ENCODE peak calls at places on chromosomes 6 and 20, in ten cellular contexts. J is stimulated activated CD8-positive, alpha-beta memory T cell treated with anti-CD3 and anti-CD28 coated beads, Interleukin-15, amount 100 ng/mL, for 1 hour; T is NCI-H748 treated with DMSO at 0.1 percent for 48 hours; Q is thyroid gland; S is stimulated activated CD4-positive, alpha-beta T cell treated with anti-CD3 and anti-CD28 coated beads, Interleukin-4, amount 100 ng/mL, for 1 hour; K is endothelial cell; B is G401; Z is upper lobe of right lung; M is natural killer cell; I is AG04449. A is an unnamed sample.

GRCh38 chr20:25054995-25055629 is 2.8 kb downstream of the ACSS1 start:
- DNase-seq in J (no peak), T (no peak), Q (no peak), S (no peak), K (no peak), B (no peak), Z (no peak), M (no peak), I (no peak), A (no peak)

GRCh38 chr6:8236956-8237355 is 134.6 kb upstream of the EEF1E1 start:
- DNase-seq in J (no peak), T (no peak), Q (no peak), S (no peak), K (no peak), B (no peak), Z (no peak), M (no peak), I (no peak), A (no peak)

GRCh38 chr6:70124443-70124842 is 178.4 kb downstream of the COL9A1 start:
- DNase-seq in J (no peak), T (no peak), Q (no peak), S (no peak), K (no peak), B (no peak), Z (no peak), M (no peak), I (no peak), A (no peak)

GRCh38 chr20:7090753-7091310 is 323.3 kb downstream of the BMP2 start:
- DNase-seq in J (no peak), T (no peak), Q (no peak), S (no peak), K (no peak), B (no peak), Z (no peak), M (no peak), I (no peak), A (no peak)

GRCh38 chr20:13723015-13723414 is 61.7 kb downstream of the ESF1 start:
- DNase-seq in J (no peak), T (no peak), Q (no peak), S (no peak), K (no peak), B (no peak), Z (no peak), M (no peak), I (no peak), A (peak)

GRCh38 chr6:95519228-95520037 is 57.9 kb upstream of the MANEA start:
- DNase-seq in J (no peak), T (no peak), Q (no peak), S (no peak), K (no peak), B (no peak), Z (peak), M (no peak), I (no peak), A (no peak)

GRCh38 chr6:161373905-161374451 is 100.1 kb upstream of the AGPAT4 start:
- DNase-seq in J (peak), T (peak), Q (peak), S (peak), K (peak), B (peak), Z (peak), M (peak), I (no peak), A (peak)

GRCh38 chr6:41638002-41638800 is at the start of gene MDFI:
- DNase-seq in J (no peak), T (peak), Q (no peak), S (no peak), K (peak), B (no peak), Z (no peak), M (no peak), I (no peak), A (peak)

GRCh38 chr6:147735924-147736323 is 227.4 kb downstream of the SAMD5 start:
- DNase-seq in J (no peak), T (no peak), Q (no peak), S (no peak), K (no peak), B (no peak), Z (no peak), M (no peak), I (no peak), A (no peak)

GRCh38 chr6:100461920-100462295 is 2.8 kb downstream of the SIM1 start:
- DNase-seq in J (no peak), T (no peak), Q (no peak), S (no peak), K (no peak), B (no peak), Z (no peak), M (no peak), I (no peak), A (no peak)

GRCh38 chr6:13614126-13614925 is 809 bp upstream of the NOL7 start:
- DNase-seq in J (no peak), T (peak), Q (peak), S (no peak), K (peak), B (no peak), Z (peak), M (no peak), I (no peak), A (peak)

GRCh38 chr20:17857639-17858449 is 110.8 kb downstream of the SNX5 start:
- DNase-seq in J (no peak), T (no peak), Q (no peak), S (no peak), K (no peak), B (no peak), Z (peak), M (no peak), I (no peak), A (no peak)

GRCh38 chr6:12279322-12280098 is 10.7 kb upstream of the EDN1 start:
- DNase-seq in J (no peak), T (no peak), Q (no peak), S (no peak), K (no peak), B (no peak), Z (no peak), M (no peak), I (no peak), A (no peak)

GRCh38 chr6:159788757-159789376 is 535 bp downstream of the TCP1 start:
- DNase-seq in J (no peak), T (no peak), Q (peak), S (peak), K (peak), B (no peak), Z (peak), M (peak), I (no peak), A (peak)

GRCh38 chr6:53103993-53104675 is 38.9 kb downstream of the FBXO9 start:
- DNase-seq in J (no peak), T (peak), Q (no peak), S (no peak), K (no peak), B (peak), Z (no peak), M (no peak), I (no peak), A (peak)

GRCh38 chr6:116229287-116229913 is 24.5 kb downstream of the TSPYL4 start:
- DNase-seq in J (no peak), T (peak), Q (peak), S (no peak), K (peak), B (peak), Z (no peak), M (no peak), I (peak), A (peak)

GRCh38 chr6:168884646-168885086 is 369.0 kb downstream of the THBS2 start:
- DNase-seq in J (peak), T (peak), Q (peak), S (peak), K (peak), B (peak), Z (peak), M (peak), I (no peak), A (peak)

GRCh38 chr20:3242167-3242692 is 3.2 kb upstream of the SLC4A11 start:
- DNase-seq in J (no peak), T (no peak), Q (no peak), S (no peak), K (no peak), B (no peak), Z (no peak), M (no peak), I (no peak), A (no peak)

GRCh38 chr20:25273046-25273445 is 25.2 kb downstream of the PYGB start:
- DNase-seq in J (no peak), T (no peak), Q (peak), S (no peak), K (no peak), B (no peak), Z (peak), M (peak), I (no peak), A (no peak)

GRCh38 chr6:108200631-108201030 is 34.8 kb downstream of the NR2E1 start:
- DNase-seq in J (no peak), T (no peak), Q (no peak), S (no peak), K (no peak), B (no peak), Z (no peak), M (no peak), I (no peak), A (no peak)

GRCh38 chr6:160950507-160950906 is 41.1 kb upstream of the MAP3K4 start:
- DNase-seq in J (no peak), T (peak), Q (no peak), S (no peak), K (no peak), B (no peak), Z (no peak), M (no peak), I (peak), A (no peak)

GRCh38 chr6:34560366-34561226 is 4.5 kb upstream of the SPDEF start:
- DNase-seq in J (no peak), T (peak), Q (no peak), S (no peak), K (no peak), B (no peak), Z (no peak), M (no peak), I (no peak), A (no peak)

GRCh38 chr20:25580711-25581110 is 4.6 kb downstream of the NINL start:
- DNase-seq in J (no peak), T (no peak), Q (peak), S (no peak), K (no peak), B (no peak), Z (peak), M (no peak), I (no peak), A (no peak)

GRCh38 chr6:291148-291696 is 1.1 kb upstream of the DUSP22 start:
- DNase-seq in J (no peak), T (no peak), Q (no peak), S (no peak), K (no peak), B (peak), Z (no peak), M (no peak), I (no peak), A (no peak)

GRCh38 chr6:85923013-85923430 is 280.3 kb upstream of the SYNCRIP start:
- DNase-seq in J (no peak), T (peak), Q (peak), S (no peak), K (peak), B (peak), Z (no peak), M (no peak), I (peak), A (peak)

GRCh38 chr6:93675856-93676255 is 256.5 kb upstream of the EPHA7 start:
- DNase-seq in J (no peak), T (peak), Q (no peak), S (no peak), K (no peak), B (no peak), Z (no peak), M (no peak), I (no peak), A (peak)

GRCh38 chr6:112701201-112701600 is 354.1 kb downstream of the RFPL4B start:
- DNase-seq in J (no peak), T (no peak), Q (peak), S (no peak), K (no peak), B (no peak), Z (no peak), M (no peak), I (no peak), A (peak)

GRCh38 chr6:26205161-26205624 is 118.0 kb downstream of the HFE start:
- DNase-seq in J (no peak), T (peak), Q (peak), S (peak), K (peak), B (peak), Z (peak), M (peak), I (no peak), A (peak)

GRCh38 chr20:26209171-26209941 is 512.7 kb upstream of the ZNF337 start:
- DNase-seq in J (no peak), T (no peak), Q (peak), S (peak), K (peak), B (no peak), Z (peak), M (no peak), I (no peak), A (peak)

GRCh38 chr6:18260448-18261106 is 3.8 kb downstream of the DEK start:
- DNase-seq in J (no peak), T (no peak), Q (peak), S (no peak), K (no peak), B (no peak), Z (no peak), M (peak), I (no peak), A (no peak)

GRCh38 chr6:55578537-55579363 is at the start of gene HMGCLL1:
- DNase-seq in J (no peak), T (peak), Q (peak), S (no peak), K (peak), B (peak), Z (peak), M (no peak), I (no peak), A (peak)

GRCh38 chr6:35706468-35706867 is 17.8 kb upstream of the FKBP5 start:
- DNase-seq in J (no peak), T (no peak), Q (no peak), S (no peak), K (no peak), B (no peak), Z (no peak), M (no peak), I (no peak), A (no peak)

GRCh38 chr6:112372213-112372806 is 25.2 kb downstream of the RFPL4B start:
- DNase-seq in J (no peak), T (peak), Q (no peak), S (no peak), K (no peak), B (peak), Z (no peak), M (no peak), I (no peak), A (peak)

GRCh38 chr6:73041051-73041450 is 184.2 kb downstream of the KHDC1L start:
- DNase-seq in J (no peak), T (no peak), Q (no peak), S (no peak), K (no peak), B (no peak), Z (no peak), M (no peak), I (no peak), A (no peak)

GRCh38 chr6:143271024-143271423 is 179.5 kb downstream of the ADAT2 start:
- DNase-seq in J (no peak), T (no peak), Q (no peak), S (no peak), K (no peak), B (peak), Z (no peak), M (no peak), I (no peak), A (peak)

GRCh38 chr6:169800116-169800667 is 48.8 kb downstream of the ERMARD start:
- DNase-seq in J (no peak), T (no peak), Q (peak), S (no peak), K (no peak), B (no peak), Z (peak), M (no peak), I (no peak), A (no peak)

GRCh38 chr20:60013296-60014142 is 55.3 kb downstream of the CDH26 start:
- DNase-seq in J (no peak), T (no peak), Q (no peak), S (no peak), K (no peak), B (no peak), Z (no peak), M (no peak), I (no peak), A (no peak)

GRCh38 chr6:85273870-85274269 is 176.0 kb upstream of the NT5E start:
- DNase-seq in J (no peak), T (no peak), Q (no peak), S (no peak), K (no peak), B (no peak), Z (no peak), M (no peak), I (no peak), A (no peak)

GRCh38 chr20:44001667-44002596 is 87.3 kb downstream of the TOX2 start:
- DNase-seq in J (no peak), T (no peak), Q (no peak), S (no peak), K (no peak), B (no peak), Z (no peak), M (no peak), I (no peak), A (no peak)

A was measured in A673.